ENCODE peak calls at places on chromosomes 12 and 14, in ten cellular contexts. Q, Z, K, S, Y, M, H, J, U and V are unnamed samples.
A peak's percentile ranks its signal among the peaks of the same experiment; 100 is the strongest.

GRCh38 chr14:90483551-90483950 is 86.7 kb downstream of the CALM1 start:
- DNase-seq in K (peak; percentile 38), Z (peak; percentile 67), M (no peak), Y (peak; percentile 3), H (peak; percentile 68), Q (no peak), U (no peak), J (no peak), S (peak; percentile 49), V (no peak)

GRCh38 chr12:49703647-49704137 is 3.5 kb downstream of the FMNL3 start:
- DNase-seq in J (no peak), M (peak; percentile 53), Q (no peak), Y (peak; percentile 48), U (peak; percentile 85), H (no peak), K (peak; percentile 26), S (peak; percentile 8), Z (no peak), V (no peak)

GRCh38 chr14:62687818-62688217 is 357.4 kb downstream of the KCNH5 start:
- DNase-seq in Q (no peak), M (no peak), J (no peak), S (no peak), K (no peak), Y (no peak), Z (no peak), U (no peak), H (no peak), V (no peak)

GRCh38 chr14:69666698-69667211 is 55.4 kb downstream of the SUSD6 start:
- DNase-seq in Z (no peak), K (no peak), Q (no peak), H (no peak), S (no peak), J (no peak), Y (peak; percentile 62), M (peak; percentile 66), U (peak; percentile 84), V (no peak)

GRCh38 chr14:34750670-34751069 is 36.3 kb upstream of the CFL2 start:
- DNase-seq in J (no peak), K (peak; percentile 50), U (peak; percentile 76), H (no peak), M (peak; percentile 68), S (no peak), Q (no peak), Y (peak; percentile 79), Z (no peak), V (peak; percentile 44)

GRCh38 chr12:53292441-53292840 is 2.9 kb upstream of the PFDN5 start:
- DNase-seq in Z (no peak), H (no peak), Q (no peak), M (no peak), J (no peak), U (no peak), Y (no peak), S (no peak), K (no peak), V (no peak)

GRCh38 chr14:22906073-22906472 is 12.9 kb downstream of the RBM23 start:
- DNase-seq in Y (no peak), U (no peak), J (no peak), M (no peak), Z (no peak), Q (no peak), K (no peak), H (no peak), S (no peak), V (no peak)

GRCh38 chr14:83706555-83706954 is 1823.4 kb upstream of the FLRT2 start:
- DNase-seq in J (no peak), K (no peak), H (no peak), Y (no peak), S (no peak), Q (no peak), M (peak; percentile 0), U (no peak), Z (no peak), V (no peak)

GRCh38 chr12:93571854-93572711 is at the start of gene SOCS2:
- DNase-seq in Z (peak; percentile 31), Q (peak; percentile 37), Y (peak; percentile 19), H (peak; percentile 83), J (peak; percentile 71), S (peak; percentile 58), U (peak; percentile 39), K (peak; percentile 36), M (no peak), V (no peak)

GRCh38 chr12:93569301-93569655 is 3.2 kb upstream of the SOCS2 start:
- DNase-seq in S (no peak), K (peak; percentile 8), Z (no peak), Q (no peak), Y (peak; percentile 13), H (no peak), J (no peak), M (no peak), U (no peak), V (no peak)

GRCh38 chr12:93569656-93570551 is 2.6 kb upstream of the SOCS2 start:
- DNase-seq in Y (peak; percentile 89), M (peak; percentile 85), Q (peak; percentile 88), H (peak; percentile 92), Z (peak; percentile 85), K (peak; percentile 83), J (peak; percentile 93), S (peak; percentile 90), U (peak; percentile 76), V (no peak)

GRCh38 chr12:93571360-93571853 is 1.1 kb upstream of the SOCS2 start:
- DNase-seq in Z (peak; percentile 66), S (peak; percentile 78), Y (peak; percentile 32), U (peak; percentile 51), H (peak; percentile 90), Q (peak; percentile 67), K (peak; percentile 64), J (peak; percentile 77), M (peak; percentile 53), V (no peak)

GRCh38 chr12:93570552-93571359 is 1.7 kb upstream of the SOCS2 start:
- DNase-seq in K (peak; percentile 99), U (peak; percentile 92), Z (peak; percentile 95), Y (peak; percentile 94), M (peak; percentile 94), J (peak; percentile 98), Q (peak; percentile 82), H (peak; percentile 94), S (peak; percentile 96), V (no peak)
- TF ChIP-seq CTCF in K (no peak), U (no peak), Z (no peak), Y (no peak), M (no peak), J (no peak), Q (no peak), H (no peak), S (peak; percentile 9), V (no peak)

GRCh38 chr12:81757731-81758325 is 1.3 kb downstream of the PPFIA2 start:
- DNase-seq in Z (no peak), H (no peak), Y (no peak), U (peak; percentile 0), S (no peak), J (no peak), Q (no peak), K (no peak), M (no peak), V (no peak)

GRCh38 chr12:81759215-81759991 is at the start of gene PPFIA2:
- DNase-seq in Y (peak; percentile 32), Q (no peak), H (peak; percentile 58), U (peak; percentile 71), M (peak; percentile 8), J (peak; percentile 30), Z (no peak), S (no peak), K (peak; percentile 36), V (no peak)

GRCh38 chr12:81758421-81759214 is 532 bp downstream of the PPFIA2 start:
- DNase-seq in Y (peak; percentile 27), M (peak; percentile 10), K (peak; percentile 6), Q (peak; percentile 32), S (no peak), H (peak; percentile 70), J (peak; percentile 47), U (peak; percentile 55), Z (no peak), V (no peak)
- H3K4me3 ChIP-seq in Y (peak overlapping the region; percentile 49), M (peak overlapping the region; percentile 53), K (peak overlapping the region; percentile 28), Q (peak overlapping the region; percentile 51), S (peak overlapping the region; percentile 8), H (peak overlapping the region; percentile 33), J (peak overlapping the region; percentile 49), U (peak overlapping the region; percentile 57), Z (peak overlapping the region; percentile 49), V (peak overlapping the region; percentile 42)

DNA sequence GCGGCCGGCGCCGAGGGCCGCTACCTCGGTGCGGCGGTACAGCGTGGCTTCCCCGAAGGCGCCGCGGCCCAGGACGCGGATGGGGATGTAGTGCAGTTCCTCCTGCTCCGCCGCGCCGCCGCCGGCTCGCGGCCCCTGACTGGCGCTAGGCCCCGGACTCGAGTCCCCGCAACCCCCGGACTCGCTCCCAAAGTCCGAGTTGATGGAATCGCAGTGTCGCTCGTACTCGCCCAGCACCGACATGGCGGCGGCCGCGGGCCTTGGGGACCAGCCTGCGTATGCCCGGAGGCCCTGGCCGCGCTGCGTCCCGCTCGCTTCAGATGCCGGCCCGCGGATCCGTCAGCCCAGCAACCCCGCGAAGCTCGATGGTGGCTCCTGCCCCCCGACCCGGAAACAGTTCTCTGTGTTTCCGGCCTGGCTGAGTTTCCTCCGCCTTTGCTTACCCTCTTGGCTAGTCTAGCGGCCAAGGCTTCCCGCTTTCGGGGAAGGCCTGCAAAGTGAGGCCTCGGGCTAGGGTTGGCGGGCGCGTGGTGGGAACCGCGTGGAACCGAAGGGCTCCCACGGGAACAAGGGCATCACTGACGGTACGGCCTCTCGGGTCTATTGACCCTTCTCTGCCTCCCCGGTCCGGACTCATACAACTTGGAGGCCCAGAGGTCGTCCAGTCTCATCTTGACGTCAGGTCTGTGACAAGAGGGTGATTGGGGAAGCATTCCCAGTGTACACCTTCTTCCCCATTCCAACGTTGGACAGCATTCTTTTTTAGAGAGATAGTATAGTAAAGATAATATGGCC is at the start of gene NEK9:
- DNase-seq in U (peak; percentile 86), J (peak; percentile 84), Q (peak; percentile 92), Z (peak; percentile 91), M (peak; percentile 83), S (peak; percentile 90), K (peak; percentile 78), Y (peak; percentile 80), H (peak; percentile 97), V (no peak)
- TF ChIP-seq CTCF in U (no peak), J (no peak), Q (no peak), Z (no peak), M (no peak), S (no peak), K (no peak), Y (no peak), H (no peak), V (no peak)

GRCh38 chr14:73027546-73027945 is 640 bp upstream of the ZFYVE1 start:
- DNase-seq in Q (no peak), M (no peak), Y (no peak), U (no peak), H (no peak), S (no peak), J (no peak), Z (no peak), K (no peak), V (no peak)

GRCh38 chr14:73026243-73026844 is 562 bp downstream of the ZFYVE1 start:
- DNase-seq in Z (no peak), H (no peak), Y (no peak), U (no peak), S (no peak), K (no peak), Q (peak; percentile 11), J (no peak), M (no peak), V (no peak)

GRCh38 chr14:73027984-73028383 is 1.1 kb upstream of the ZFYVE1 start:
- DNase-seq in U (no peak), H (no peak), Z (no peak), Y (no peak), K (no peak), M (no peak), J (no peak), S (no peak), Q (no peak), V (no peak)

GRCh38 chr14:73026845-73027542 is at the start of gene ZFYVE1:
- DNase-seq in J (peak; percentile 98), H (peak; percentile 98), S (peak; percentile 97), Z (peak; percentile 97), M (peak; percentile 98), K (peak; percentile 100), Q (peak; percentile 96), Y (peak; percentile 99), U (peak; percentile 99), V (peak; percentile 91)

GRCh38 chr14:73025544-73025943 is 1.4 kb downstream of the ZFYVE1 start:
- DNase-seq in M (peak; percentile 41), K (peak; percentile 22), Q (no peak), Z (no peak), H (no peak), U (peak; percentile 14), S (no peak), J (no peak), Y (peak; percentile 40), V (no peak)
- H3K4me3 ChIP-seq in M (peak overlapping the region; percentile 81), K (peak overlapping the region; percentile 76), Q (no peak overlapping the region), Z (no peak overlapping the region), H (no peak overlapping the region), U (peak overlapping the region; percentile 64), S (no peak overlapping the region), J (peak overlapping the region; percentile 59), Y (peak overlapping the region; percentile 87), V (peak overlapping the region; percentile 81)